ENCODE peak calls at places on chromosomes 13 and 19, in seven cellular contexts. D is frontal cortex; Q is activated CD4-positive, CD25-positive, alpha-beta regulatory T cell treated with anti-CD3 and anti-CD28 coated beads, Interleukin-2, amount 50 U/mL, for 72 hours; K is foreskin keratinocyte; Z is AG04450; Y is effector memory CD4-positive, alpha-beta T cell; S is SW480. P is an unnamed sample.

GRCh38 chr13:20182231-20182846 is 10.4 kb downstream of the GJB2 start:
- DNase-seq in D (peak; percentile 78), S (peak; percentile 79), Q (peak; percentile 45), Y (peak; percentile 14), Z (peak; percentile 67), K (no peak), P (no peak)

GRCh38 chr19:42601811-42602443 is 7.2 kb upstream of the CEACAM8 start:
- DNase-seq in K (no peak), Q (no peak), Y (no peak), D (no peak), S (peak; percentile 44), Z (no peak), P (no peak)

GRCh38 chr13:43979492-43979891 is 99.8 kb downstream of the LACC1 start:
- DNase-seq in K (no peak), Y (no peak), Q (no peak), D (no peak), S (no peak), Z (no peak), P (no peak)

GRCh38 chr13:99988469-99989375 is 7.1 kb downstream of the ZIC2 start:
- DNase-seq in Z (no peak), S (no peak), D (no peak), K (no peak), Q (no peak), Y (no peak), P (no peak)

GRCh38 chr19:7806876-7807275 is 23.1 kb upstream of the EVI5L start:
- DNase-seq in Z (no peak), Q (no peak), Y (no peak), D (no peak), S (no peak), K (no peak), P (no peak)

GRCh38 chr19:17739121-17739875 is 12.0 kb upstream of the FCHO1 start:
- DNase-seq in Y (no peak), Q (no peak), S (no peak), D (no peak), K (no peak), Z (no peak), P (no peak)

GRCh38 chr13:105638446-105638845 is 897.0 kb downstream of the EFNB2 start:
- DNase-seq in D (no peak), Q (no peak), K (peak; percentile 6), S (no peak), Y (no peak), Z (no peak), P (no peak)

GRCh38 chr13:20160346-20161274 is at the start of gene GJA3:
- DNase-seq in Q (peak; percentile 47), Z (no peak), K (no peak), Y (peak; percentile 22), S (peak; percentile 75), D (peak; percentile 35), P (no peak)

GRCh38 chr19:9913237-9914000 is 22.9 kb downstream of the OLFM2 start:
- DNase-seq in Y (no peak), Q (no peak), Z (no peak), D (peak; percentile 67), K (no peak), S (no peak), P (no peak)

GRCh38 chr13:99059498-99060070 is 81.7 kb upstream of the DOCK9 start:
- DNase-seq in Y (no peak), Z (no peak), S (no peak), Q (no peak), K (no peak), D (no peak), P (no peak)

GRCh38 chr13:37476874-37477273 is 121.7 kb downstream of the POSTN start:
- DNase-seq in S (no peak), Y (no peak), Q (no peak), D (no peak), K (no peak), Z (no peak), P (no peak)

GRCh38 chr13:42894765-42895181 is 97.3 kb downstream of the EPSTI1 start:
- DNase-seq in Z (no peak), S (no peak), Y (no peak), D (no peak), K (no peak), Q (no peak), P (no peak)

GRCh38 chr19:53696951-53697350 is 65.2 kb downstream of the DPRX start:
- DNase-seq in S (no peak), Y (no peak), Q (no peak), D (no peak), Z (no peak), K (no peak), P (no peak)

GRCh38 chr19:39413269-39413902 is 917 bp downstream of the PLEKHG2 start:
- DNase-seq in D (peak; percentile 66), Q (no peak), Z (no peak), Y (no peak), S (peak; percentile 47), K (no peak), P (peak; percentile 91)

P was measured in sigmoid colon.